ENCODE peak calls at places on chromosome 14, in four cellular contexts. B, N, D and U are unnamed samples.
A peak's percentile ranks its signal among the peaks of the same experiment; 100 is the strongest.

GRCh38 chr14:37977481-37977880 is 230.2 kb upstream of the SSTR1 start:
- DNase-seq in B (no peak), N (no peak), D (no peak), U (no peak)

GRCh38 chr14:70073924-70074566 is 114.7 kb downstream of the SLC8A3 start:
- DNase-seq in B (peak; percentile 81), N (peak; percentile 87), D (peak; percentile 83), U (peak; percentile 73)

GRCh38 chr14:49286257-49286983 is 299.8 kb downstream of the RPS29 start:
- DNase-seq in B (no peak), N (no peak), D (no peak), U (no peak)

GRCh38 chr14:78848234-78848820 is 678.2 kb downstream of the NRXN3 start:
- DNase-seq in B (peak; percentile 75), N (peak; percentile 70), D (peak; percentile 68), U (peak; percentile 31)

GRCh38 chr14:34243001-34243400 is 219.0 kb downstream of the SPTSSA start:
- DNase-seq in B (no peak), N (no peak), D (no peak), U (no peak)

GRCh38 chr14:33014710-33015109 is 76.0 kb downstream of the NPAS3 start:
- DNase-seq in B (peak; percentile 1), N (no peak), D (no peak), U (no peak)

GRCh38 chr14:72318648-72319047 is 386.4 kb downstream of the RGS6 start:
- DNase-seq in B (no peak), N (no peak), D (no peak), U (no peak)

GRCh38 chr14:76352639-76353281 is 23.2 kb upstream of the ESRRB start:
- DNase-seq in B (peak; percentile 69), N (peak; percentile 97), D (peak; percentile 84), U (peak; percentile 26)

GRCh38 chr14:60722163-60722835 is 1.9 kb downstream of the SIX4 start:
- DNase-seq in B (peak; percentile 82), N (peak; percentile 82), D (peak; percentile 72), U (peak; percentile 79)

GRCh38 chr14:74950795-74951442 is 4.5 kb downstream of the PGF start:
- DNase-seq in B (no peak), N (no peak), D (no peak), U (peak; percentile 48)

GRCh38 chr14:42556551-42556950 is 949.9 kb downstream of the LRFN5 start:
- DNase-seq in B (no peak), N (no peak), D (no peak), U (no peak)

GRCh38 chr14:76826122-76826521 is at the start of gene LRRC74A:
- DNase-seq in B (no peak), N (no peak), D (no peak), U (no peak)

GRCh38 chr14:79193689-79194477 is 1017.4 kb downstream of the DIO2 start:
- DNase-seq in B (no peak), N (no peak), D (no peak), U (no peak)

GRCh38 chr14:75282166-75282547 is 3.5 kb downstream of the FOS start:
- DNase-seq in B (peak; percentile 54), N (no peak), D (no peak), U (peak; percentile 60)

GRCh38 chr14:100578552-100578951 is 8.7 kb downstream of the BEGAIN start:
- DNase-seq in B (no peak), N (no peak), D (no peak), U (peak; percentile 22)

GRCh38 chr14:36582011-36582873 is at the start of gene NKX2-8:
- DNase-seq in B (peak; percentile 47), N (peak; percentile 76), D (peak; percentile 67), U (no peak)

GRCh38 chr14:63745858-63746425 is 18.1 kb upstream of the SGPP1 start:
- DNase-seq in B (no peak), N (no peak), D (no peak), U (no peak)

GRCh38 chr14:58789756-58790155 is 152.0 kb downstream of the DACT1 start:
- DNase-seq in B (no peak), N (no peak), D (no peak), U (no peak)

GRCh38 chr14:93005135-93005813 is 82.3 kb downstream of the CHGA start:
- DNase-seq in B (no peak), N (no peak), D (no peak), U (no peak)

GRCh38 chr14:75147423-75148071 is 20.7 kb upstream of the NEK9 start:
- DNase-seq in B (peak; percentile 98), N (peak; percentile 57), D (peak; percentile 75), U (peak; percentile 72)

GRCh38 chr14:34711169-34711568 is 3.2 kb downstream of the CFL2 start:
- DNase-seq in B (no peak), N (no peak), D (no peak), U (peak; percentile 94)

GRCh38 chr14:54338696-54339317 is 58.0 kb upstream of the CDKN3 start:
- DNase-seq in B (peak; percentile 89), N (no peak), D (no peak), U (peak; percentile 57)

GRCh38 chr14:29710015-29710414 is 217.6 kb downstream of the PRKD1 start:
- DNase-seq in B (no peak), N (no peak), D (no peak), U (peak; percentile 7)

GRCh38 chr14:29712586-29712985 is 215.1 kb downstream of the PRKD1 start:
- DNase-seq in B (no peak), N (no peak), D (no peak), U (no peak)

GRCh38 chr14:29705801-29706200 is 221.8 kb downstream of the PRKD1 start:
- DNase-seq in B (no peak), N (no peak), D (no peak), U (no peak)

GRCh38 chr14:29706700-29707099 is 220.9 kb downstream of the PRKD1 start:
- DNase-seq in B (no peak), N (no peak), D (no peak), U (no peak)

GRCh38 chr14:29709490-29709889 is 218.2 kb downstream of the PRKD1 start:
- DNase-seq in B (peak; percentile 52), N (no peak), D (no peak), U (peak; percentile 46)
- H3K56ac ChIP-seq in B (no peak overlapping the region), N (no peak overlapping the region), D (no peak overlapping the region), U (no peak overlapping the region)

GRCh38 chr14:91258876-91259275 is 14.4 kb upstream of the GPR68 start:
- DNase-seq in B (no peak), N (no peak), D (no peak), U (no peak)

GRCh38 chr14:91258021-91258618 is 13.6 kb upstream of the GPR68 start:
- DNase-seq in B (no peak), N (no peak), D (no peak), U (peak; percentile 12)

GRCh38 chr14:91256661-91257060 is 12.2 kb upstream of the GPR68 start:
- DNase-seq in B (no peak), N (no peak), D (no peak), U (no peak)

GRCh38 chr14:91255820-91256219 is 11.3 kb upstream of the GPR68 start:
- DNase-seq in B (no peak), N (no peak), D (no peak), U (no peak)

DNA sequence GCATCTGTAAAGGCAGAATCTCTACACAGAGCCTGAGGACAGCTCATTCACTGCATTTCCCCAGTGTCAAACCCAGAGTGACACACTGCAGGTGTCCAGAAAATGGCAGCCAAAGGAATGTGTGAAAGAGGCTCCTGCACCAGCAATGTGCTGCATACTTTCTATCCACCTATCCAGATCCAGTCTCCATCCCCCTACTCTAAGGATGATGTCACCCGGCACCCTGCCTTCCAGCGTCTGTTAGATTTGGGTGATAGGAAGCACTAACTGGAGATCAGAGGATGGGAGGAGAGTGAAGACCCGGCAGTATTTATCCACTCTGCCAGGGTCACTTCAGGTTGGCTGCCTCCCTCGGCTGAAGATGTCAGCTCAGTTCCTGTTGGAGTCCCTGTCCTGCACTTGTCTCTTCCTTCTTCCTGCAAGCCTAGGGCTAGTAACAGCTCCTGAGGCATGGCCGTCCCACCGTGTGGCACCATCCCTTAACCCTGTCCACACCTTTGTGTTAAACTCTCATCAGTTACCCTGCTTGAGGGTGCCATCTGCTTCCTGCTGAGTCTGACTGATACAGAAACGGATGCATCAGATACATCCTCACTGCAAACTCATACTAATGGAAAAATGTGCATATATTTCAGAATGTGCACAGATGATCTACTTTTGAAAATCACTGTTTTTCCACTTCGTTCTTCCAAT is 13.0 kb upstream of the GPR68 start:
- DNase-seq in B (peak; percentile 93), N (no peak), D (no peak), U (no peak)
- H2BK15ac ChIP-seq in B (no peak overlapping the region), N (no peak overlapping the region), D (no peak overlapping the region), U (no peak overlapping the region)

DNA sequence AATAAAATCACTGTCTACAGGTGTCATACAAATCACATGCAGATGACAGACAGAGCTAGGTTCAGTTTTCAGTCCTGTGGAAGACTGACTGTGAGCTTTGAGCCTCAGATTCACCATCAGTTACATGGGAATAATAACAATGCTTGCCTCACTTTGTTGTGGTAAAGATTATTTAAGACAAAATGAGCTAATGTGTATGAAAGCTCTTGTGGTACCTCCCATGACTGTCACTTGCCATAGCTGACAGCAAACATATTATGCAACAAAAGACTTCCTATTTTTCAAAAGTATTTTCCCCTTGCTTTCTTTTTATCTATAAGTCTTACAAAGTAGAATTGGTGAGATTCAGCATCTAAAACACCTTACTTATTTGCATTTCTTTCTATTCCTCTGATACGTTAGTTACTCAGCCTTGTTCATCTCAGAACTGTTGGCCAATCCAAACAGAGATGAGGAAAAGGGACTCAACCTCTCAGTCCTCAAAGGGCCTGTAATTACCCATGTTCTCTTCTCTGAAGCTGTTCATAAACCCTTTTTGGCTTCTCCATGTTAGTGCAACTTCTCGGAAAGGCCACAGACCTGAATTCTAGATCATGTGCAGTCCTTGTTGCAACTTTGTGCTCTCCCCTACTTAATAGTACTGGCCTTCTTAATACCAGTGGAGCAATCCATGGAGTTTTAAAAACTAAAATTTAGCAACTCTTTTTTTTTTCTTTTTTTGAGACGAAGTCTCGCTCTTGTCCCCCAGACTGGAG is 8.8 kb upstream of the DDHD1 start:
- DNase-seq in B (no peak), N (no peak), D (no peak), U (no peak)
- H3K56ac ChIP-seq in B (no peak overlapping the region), N (no peak overlapping the region), D (no peak overlapping the region), U (no peak overlapping the region)

GRCh38 chr14:24055971-24056799 is 4.4 kb downstream of the CARMIL3 start:
- DNase-seq in B (no peak), N (no peak), D (no peak), U (no peak)
- H2BK15ac ChIP-seq in B (no peak overlapping the region), N (no peak overlapping the region), D (no peak overlapping the region), U (no peak overlapping the region)

GRCh38 chr14:102246071-102246470 is 58.9 kb downstream of the MOK start:
- DNase-seq in B (no peak), N (no peak), D (no peak), U (no peak)
- H3K56ac ChIP-seq in B (peak overlapping the region; percentile 54), N (no peak overlapping the region), D (no peak overlapping the region), U (no peak overlapping the region)

DNA sequence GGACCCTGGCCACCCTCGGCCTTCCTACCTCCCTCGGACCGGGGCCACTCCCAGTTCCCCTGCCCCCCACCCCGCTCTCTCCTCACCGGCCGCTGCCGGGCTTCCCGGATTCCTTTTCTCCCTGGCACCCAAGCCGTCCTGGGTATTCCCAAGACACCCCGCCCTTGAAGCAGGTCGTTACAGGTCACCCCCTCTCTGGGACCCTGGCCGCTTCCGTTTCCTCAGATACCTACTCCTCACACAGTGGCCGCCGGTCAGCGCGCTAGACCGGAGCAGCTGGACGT is 469 bp downstream of the NUMB start:
- DNase-seq in B (no peak), N (no peak), D (no peak), U (no peak)
- H2BK15ac ChIP-seq in B (no peak overlapping the region), N (no peak overlapping the region), D (no peak overlapping the region), U (no peak overlapping the region)

DNA sequence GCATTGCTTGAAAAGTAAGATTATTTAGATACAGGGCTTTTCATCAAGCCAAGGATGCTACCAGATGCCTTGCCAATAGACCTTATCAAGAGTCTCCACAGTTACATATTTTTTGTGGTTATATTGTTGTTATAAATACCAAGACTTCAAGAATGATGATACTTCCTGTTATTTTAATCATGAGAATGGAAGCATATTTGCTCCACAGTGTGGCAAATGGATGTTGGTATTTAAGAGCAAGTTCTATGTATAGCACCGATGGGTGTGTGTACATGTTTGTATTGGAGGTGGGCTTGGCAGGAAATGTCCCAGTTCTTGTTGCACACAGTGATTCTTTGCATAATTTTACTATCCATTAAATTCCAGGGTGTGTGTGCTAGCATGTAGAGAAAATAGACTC is 4.4 kb upstream of the NID2 start:
- DNase-seq in B (no peak), N (no peak), D (no peak), U (peak; percentile 34)
- H3K56ac ChIP-seq in B (no peak overlapping the region), N (no peak overlapping the region), D (no peak overlapping the region), U (no peak overlapping the region)